ENCODE peak calls at places on chromosomes 11 and 22, in seven cellular contexts. One of them, this sample, is unnamed.

GRCh38 chr22:40137132-40137531 is 40.6 kb upstream of the TNRC6B start:
- DNase-seq in GDM1: no peak
- DNase-seq in T47D: no peak
- DNase-seq in lower lobe of right lung: no peak
- DNase-seq in substantia nigra: no peak
- DNase-seq in left ventricle myocardium superior: no peak
- DNase-seq in stimulated activated effector memory CD8-positive, alpha-beta T cell treated with anti-CD3 and anti-CD28 coated beads, Interleukin-12 subunit alpha, Interleukin-12 subunit beta, amount 100 ng/mL, for 72 hours: no peak
- DNase-seq in this sample: no peak

GRCh38 chr22:26669060-26669481 is 11.7 kb downstream of the MIAT start:
- DNase-seq in GDM1: peak; percentile 13
- DNase-seq in T47D: no peak
- DNase-seq in lower lobe of right lung: no peak
- DNase-seq in substantia nigra: no peak
- DNase-seq in left ventricle myocardium superior: no peak
- DNase-seq in stimulated activated effector memory CD8-positive, alpha-beta T cell treated with anti-CD3 and anti-CD28 coated beads, Interleukin-12 subunit alpha, Interleukin-12 subunit beta, amount 100 ng/mL, for 72 hours: no peak
- DNase-seq in this sample: no peak

GRCh38 chr11:36257351-36257750 is 31.9 kb downstream of the COMMD9 start:
- DNase-seq in GDM1: no peak
- DNase-seq in T47D: no peak
- DNase-seq in lower lobe of right lung: no peak
- DNase-seq in substantia nigra: no peak
- DNase-seq in left ventricle myocardium superior: no peak
- DNase-seq in stimulated activated effector memory CD8-positive, alpha-beta T cell treated with anti-CD3 and anti-CD28 coated beads, Interleukin-12 subunit alpha, Interleukin-12 subunit beta, amount 100 ng/mL, for 72 hours: no peak
- DNase-seq in this sample: no peak

GRCh38 chr22:43331064-43331435 is 12.1 kb downstream of the SCUBE1 start:
- DNase-seq in GDM1: no peak
- DNase-seq in T47D: no peak
- DNase-seq in lower lobe of right lung: no peak
- DNase-seq in substantia nigra: no peak
- DNase-seq in left ventricle myocardium superior: no peak
- DNase-seq in stimulated activated effector memory CD8-positive, alpha-beta T cell treated with anti-CD3 and anti-CD28 coated beads, Interleukin-12 subunit alpha, Interleukin-12 subunit beta, amount 100 ng/mL, for 72 hours: no peak
- DNase-seq in this sample: no peak

GRCh38 chr22:36386900-36387663 is 685 bp downstream of the MYH9 start:
- DNase-seq in GDM1: peak; percentile 55
- DNase-seq in T47D: no peak
- DNase-seq in lower lobe of right lung: peak; percentile 92
- DNase-seq in substantia nigra: no peak
- DNase-seq in left ventricle myocardium superior: peak; percentile 86
- DNase-seq in stimulated activated effector memory CD8-positive, alpha-beta T cell treated with anti-CD3 and anti-CD28 coated beads, Interleukin-12 subunit alpha, Interleukin-12 subunit beta, amount 100 ng/mL, for 72 hours: peak; percentile 61
- DNase-seq in this sample: peak; percentile 44

GRCh38 chr11:128717581-128717980 is 23.7 kb downstream of the FLI1 start:
- DNase-seq in GDM1: no peak
- DNase-seq in T47D: no peak
- DNase-seq in lower lobe of right lung: no peak
- DNase-seq in substantia nigra: no peak
- DNase-seq in left ventricle myocardium superior: no peak
- DNase-seq in stimulated activated effector memory CD8-positive, alpha-beta T cell treated with anti-CD3 and anti-CD28 coated beads, Interleukin-12 subunit alpha, Interleukin-12 subunit beta, amount 100 ng/mL, for 72 hours: no peak
- DNase-seq in this sample: no peak

GRCh38 chr11:65891180-65892136 is 985 bp downstream of the CCDC85B start:
- DNase-seq in GDM1: peak; percentile 29
- DNase-seq in T47D: no peak
- DNase-seq in lower lobe of right lung: peak; percentile 62
- DNase-seq in substantia nigra: no peak
- DNase-seq in left ventricle myocardium superior: peak; percentile 73
- DNase-seq in stimulated activated effector memory CD8-positive, alpha-beta T cell treated with anti-CD3 and anti-CD28 coated beads, Interleukin-12 subunit alpha, Interleukin-12 subunit beta, amount 100 ng/mL, for 72 hours: no peak
- DNase-seq in this sample: no peak

GRCh38 chr11:23730307-23730998 is 766.4 kb upstream of the LUZP2 start:
- DNase-seq in GDM1: no peak
- DNase-seq in T47D: peak; percentile 61
- DNase-seq in lower lobe of right lung: no peak
- DNase-seq in substantia nigra: no peak
- DNase-seq in left ventricle myocardium superior: no peak
- DNase-seq in stimulated activated effector memory CD8-positive, alpha-beta T cell treated with anti-CD3 and anti-CD28 coated beads, Interleukin-12 subunit alpha, Interleukin-12 subunit beta, amount 100 ng/mL, for 72 hours: no peak
- DNase-seq in this sample: no peak

GRCh38 chr11:47848636-47849155 is 546 bp upstream of the NUP160 start:
- DNase-seq in GDM1: no peak
- DNase-seq in T47D: peak; percentile 27
- DNase-seq in lower lobe of right lung: no peak
- DNase-seq in substantia nigra: no peak
- DNase-seq in left ventricle myocardium superior: no peak
- DNase-seq in stimulated activated effector memory CD8-positive, alpha-beta T cell treated with anti-CD3 and anti-CD28 coated beads, Interleukin-12 subunit alpha, Interleukin-12 subunit beta, amount 100 ng/mL, for 72 hours: no peak
- DNase-seq in this sample: no peak

GRCh38 chr11:69012092-69013008 is 696 bp downstream of the MRGPRF start:
- DNase-seq in GDM1: no peak
- DNase-seq in T47D: no peak
- DNase-seq in lower lobe of right lung: peak; percentile 30
- DNase-seq in substantia nigra: no peak
- DNase-seq in left ventricle myocardium superior: peak; percentile 36
- DNase-seq in stimulated activated effector memory CD8-positive, alpha-beta T cell treated with anti-CD3 and anti-CD28 coated beads, Interleukin-12 subunit alpha, Interleukin-12 subunit beta, amount 100 ng/mL, for 72 hours: no peak
- DNase-seq in this sample: no peak

GRCh38 chr22:49930596-49931412 is 12.4 kb downstream of the CRELD2 start:
- DNase-seq in GDM1: peak; percentile 85
- DNase-seq in T47D: peak; percentile 65
- DNase-seq in lower lobe of right lung: peak; percentile 75
- DNase-seq in substantia nigra: no peak
- DNase-seq in left ventricle myocardium superior: peak; percentile 64
- DNase-seq in stimulated activated effector memory CD8-positive, alpha-beta T cell treated with anti-CD3 and anti-CD28 coated beads, Interleukin-12 subunit alpha, Interleukin-12 subunit beta, amount 100 ng/mL, for 72 hours: no peak
- DNase-seq in this sample: peak; percentile 93

GRCh38 chr11:117807482-117808272 is 10.7 kb upstream of the DSCAML1 start:
- DNase-seq in GDM1: peak; percentile 35
- DNase-seq in T47D: peak; percentile 60
- DNase-seq in lower lobe of right lung: peak; percentile 85
- DNase-seq in substantia nigra: no peak
- DNase-seq in left ventricle myocardium superior: peak; percentile 90
- DNase-seq in stimulated activated effector memory CD8-positive, alpha-beta T cell treated with anti-CD3 and anti-CD28 coated beads, Interleukin-12 subunit alpha, Interleukin-12 subunit beta, amount 100 ng/mL, for 72 hours: peak; percentile 75
- DNase-seq in this sample: peak; percentile 48

GRCh38 chr11:111347723-111348115 is 31.4 kb downstream of the POU2AF1 start:
- DNase-seq in GDM1: no peak
- DNase-seq in T47D: no peak
- DNase-seq in lower lobe of right lung: no peak
- DNase-seq in substantia nigra: no peak
- DNase-seq in left ventricle myocardium superior: no peak
- DNase-seq in stimulated activated effector memory CD8-positive, alpha-beta T cell treated with anti-CD3 and anti-CD28 coated beads, Interleukin-12 subunit alpha, Interleukin-12 subunit beta, amount 100 ng/mL, for 72 hours: no peak
- DNase-seq in this sample: no peak

GRCh38 chr11:15981292-15981691 is 375.1 kb downstream of the SOX6 start:
- DNase-seq in GDM1: no peak
- DNase-seq in T47D: no peak
- DNase-seq in lower lobe of right lung: no peak
- DNase-seq in substantia nigra: no peak
- DNase-seq in left ventricle myocardium superior: no peak
- DNase-seq in stimulated activated effector memory CD8-positive, alpha-beta T cell treated with anti-CD3 and anti-CD28 coated beads, Interleukin-12 subunit alpha, Interleukin-12 subunit beta, amount 100 ng/mL, for 72 hours: no peak
- DNase-seq in this sample: no peak

GRCh38 chr22:21445437-21446127 is 21.6 kb upstream of the TMEM191C start:
- DNase-seq in GDM1: no peak
- DNase-seq in T47D: no peak
- DNase-seq in lower lobe of right lung: peak; percentile 36
- DNase-seq in substantia nigra: no peak
- DNase-seq in left ventricle myocardium superior: peak; percentile 14
- DNase-seq in stimulated activated effector memory CD8-positive, alpha-beta T cell treated with anti-CD3 and anti-CD28 coated beads, Interleukin-12 subunit alpha, Interleukin-12 subunit beta, amount 100 ng/mL, for 72 hours: no peak
- DNase-seq in this sample: peak; percentile 2